ENCODE peak calls at places on chromosomes 2 and 18, in nine cellular contexts. H is NCI-H524; T is substantia nigra; X is H1; G is cerebellar cortex; R is renal cortical epithelial cell; C is HS-5; F is activated T-cell treated with anti-CD3 and anti-CD28 coated beads, Interleukin-2, amount 50 U/mL, for 72 hours; W is CD4-positive, CD25-positive, alpha-beta regulatory T cell. L is an unnamed sample.
A peak's percentile ranks its signal among the peaks of the same experiment; 100 is the strongest.

GRCh38 chr2:224178085-224178484 is 139.0 kb upstream of the SERPINE2 start:
- DNase-seq in T (no peak), R (no peak), G (no peak), X (no peak), F (no peak), H (no peak), C (no peak), W (no peak), L (no peak)

GRCh38 chr18:7812431-7813063 is 245.4 kb downstream of the PTPRM start:
- DNase-seq in X (no peak), G (no peak), F (no peak), T (no peak), C (peak; percentile 35), H (no peak), W (no peak), R (peak; percentile 89), L (peak; percentile 61)

GRCh38 chr2:51013060-51013746 is 18.7 kb downstream of the NRXN1 start:
- DNase-seq in W (no peak), H (peak; percentile 96), C (no peak), F (no peak), T (no peak), X (no peak), G (peak; percentile 52), R (no peak), L (no peak)

GRCh38 chr2:239800785-239801184 is 224.4 kb downstream of the NDUFA10 start:
- DNase-seq in W (no peak), G (no peak), F (no peak), R (no peak), C (no peak), X (no peak), T (no peak), H (no peak), L (no peak)

GRCh38 chr2:47867205-47867604 is 39.1 kb downstream of the FBXO11 start:
- DNase-seq in F (no peak), C (peak; percentile 50), T (no peak), W (no peak), X (no peak), G (peak; percentile 35), H (no peak), R (peak; percentile 91), L (no peak)

GRCh38 chr2:159637988-159638501 is 21.7 kb upstream of the BAZ2B start:
- DNase-seq in G (no peak), R (peak; percentile 97), C (peak; percentile 55), W (no peak), F (no peak), X (no peak), T (no peak), H (no peak), L (peak; percentile 36)

GRCh38 chr2:107412981-107413380 is 413.7 kb upstream of the RGPD4 start:
- DNase-seq in F (no peak), C (peak; percentile 63), H (no peak), W (no peak), G (no peak), T (no peak), X (no peak), R (no peak), L (no peak)

GRCh38 chr2:74845217-74845751 is 11.4 kb downstream of the HK2 start:
- DNase-seq in G (no peak), F (peak; percentile 48), C (peak; percentile 90), T (peak; percentile 41), R (peak; percentile 94), H (no peak), X (no peak), W (no peak), L (peak; percentile 52)

GRCh38 chr2:144414324-144414845 is 105.5 kb downstream of the ZEB2 start:
- DNase-seq in H (no peak), W (peak; percentile 1), R (peak; percentile 62), T (no peak), F (peak; percentile 8), C (peak; percentile 90), X (no peak), G (no peak), L (peak; percentile 85)

GRCh38 chr2:205139822-205140612 is 542.3 kb upstream of the NRP2 start:
- DNase-seq in C (no peak), G (no peak), H (no peak), T (no peak), W (no peak), R (peak; percentile 26), F (no peak), X (peak; percentile 33), L (no peak)

GRCh38 chr2:239381709-239382134 is 19.1 kb downstream of the HDAC4 start:
- DNase-seq in G (no peak), H (no peak), C (no peak), R (no peak), W (no peak), T (no peak), X (no peak), F (peak; percentile 43), L (no peak)

GRCh38 chr2:176136375-176137248 is 7.1 kb downstream of the HOXD8 start:
- DNase-seq in X (no peak), C (no peak), G (peak; percentile 27), T (no peak), W (no peak), R (peak; percentile 82), F (no peak), H (peak; percentile 13), L (no peak)

GRCh38 chr2:88010136-88010535 is 6.2 kb downstream of the RNU2-63P start:
- DNase-seq in X (no peak), C (no peak), F (no peak), T (no peak), G (no peak), W (no peak), H (no peak), R (no peak), L (no peak)

GRCh38 chr2:209614630-209615369 is 156.8 kb upstream of the UNC80 start:
- DNase-seq in G (peak; percentile 89), F (no peak), C (no peak), T (no peak), W (no peak), H (peak; percentile 80), R (no peak), X (peak; percentile 73), L (no peak)

GRCh38 chr2:105645031-105645940 is 99.4 kb upstream of the NCK2 start:
- DNase-seq in X (peak; percentile 36), R (no peak), T (no peak), G (no peak), C (no peak), F (no peak), H (no peak), W (no peak), L (no peak)